ENCODE peak calls at places on chromosomes 6 and 20, in nine cellular contexts. F, R, A, Y, Q, I, T, M and E are unnamed samples.

GRCh38 chr6:43395822-43396221 is 26.4 kb upstream of the ZNF318 start:
- DNase-seq in Y (no peak), M (no peak), T (no peak), A (no peak), I (no peak), F (no peak), Q (no peak), R (peak; percentile 40), E (no peak)

GRCh38 chr6:37618916-37619605 is 78.6 kb downstream of the MDGA1 start:
- DNase-seq in A (no peak), F (no peak), R (no peak), M (no peak), T (no peak), Q (no peak), I (no peak), Y (no peak), E (no peak)

GRCh38 chr6:19692506-19693298 is 144.5 kb upstream of the ID4 start:
- DNase-seq in Y (no peak), I (no peak), A (no peak), T (no peak), Q (no peak), M (no peak), R (no peak), F (no peak), E (no peak)

GRCh38 chr20:1225263-1225728 is 548 bp upstream of the RAD21L1 start:
- DNase-seq in T (no peak), Q (no peak), F (no peak), R (peak; percentile 36), A (no peak), Y (no peak), M (no peak), I (no peak), E (no peak)

GRCh38 chr20:19777311-19777710 is 19.3 kb downstream of the RIN2 start:
- DNase-seq in Q (no peak), Y (no peak), F (no peak), T (no peak), I (no peak), M (no peak), A (no peak), R (no peak), E (no peak)

GRCh38 chr6:129719692-129720091 is 9.7 kb upstream of the ARHGAP18 start:
- DNase-seq in Y (no peak), Q (no peak), M (no peak), I (no peak), F (no peak), R (no peak), A (no peak), T (no peak), E (no peak)

GRCh38 chr20:36461600-36462439 is 79.5 kb upstream of the MYL9 start:
- DNase-seq in Y (peak; percentile 43), Q (peak; percentile 48), T (peak; percentile 62), M (peak; percentile 91), F (peak; percentile 71), R (peak; percentile 75), A (no peak), I (peak; percentile 61), E (peak; percentile 76)

GRCh38 chr20:1160496-1160895 is 24.3 kb downstream of the TMEM74B start:
- DNase-seq in Q (no peak), T (no peak), A (no peak), M (no peak), R (no peak), I (no peak), F (no peak), Y (no peak), E (no peak)

GRCh38 chr6:122033564-122034181 is 365.8 kb upstream of the HSF2 start:
- DNase-seq in R (no peak), Y (no peak), I (no peak), F (peak; percentile 36), M (no peak), Q (no peak), T (no peak), A (peak; percentile 18), E (no peak)

GRCh38 chr6:73610444-73611275 is 43.1 kb downstream of the SLC17A5 start:
- DNase-seq in I (no peak), Y (no peak), A (no peak), M (no peak), Q (no peak), R (no peak), F (no peak), T (no peak), E (no peak)

GRCh38 chr6:87806098-87806497 is 104.1 kb upstream of the AKIRIN2 start:
- DNase-seq in F (no peak), Q (no peak), R (no peak), T (no peak), M (no peak), I (no peak), A (no peak), Y (no peak), E (no peak)

GRCh38 chr6:43668151-43669028 is 19.2 kb downstream of the MRPS18A start:
- DNase-seq in M (peak; percentile 83), F (peak; percentile 79), I (peak; percentile 54), R (peak; percentile 78), A (peak; percentile 36), Q (peak; percentile 42), T (peak; percentile 38), Y (peak; percentile 69), E (peak; percentile 60)

GRCh38 chr20:32203556-32204484 is 3.7 kb downstream of the PLAGL2 start:
- DNase-seq in F (no peak), Q (no peak), R (no peak), A (no peak), T (no peak), Y (peak; percentile 63), M (no peak), I (peak; percentile 73), E (no peak)

GRCh38 chr6:138162947-138163569 is 1.3 kb downstream of the ARFGEF3 start:
- DNase-seq in F (no peak), M (no peak), T (no peak), Q (no peak), A (no peak), R (no peak), Y (no peak), I (no peak), E (no peak)

GRCh38 chr20:45343867-45344721 is 4.1 kb downstream of the SDC4 start:
- DNase-seq in A (no peak), F (peak; percentile 95), Y (peak; percentile 68), I (peak; percentile 83), T (no peak), Q (peak; percentile 64), R (peak; percentile 42), M (no peak), E (peak; percentile 76)
- TF ChIP-seq POLR2A in A (no peak), F (peak; percentile 96), Y (no peak), I (no peak), T (no peak), Q (no peak), R (peak; percentile 23), M (no peak), E (peak; percentile 94)

DNA sequence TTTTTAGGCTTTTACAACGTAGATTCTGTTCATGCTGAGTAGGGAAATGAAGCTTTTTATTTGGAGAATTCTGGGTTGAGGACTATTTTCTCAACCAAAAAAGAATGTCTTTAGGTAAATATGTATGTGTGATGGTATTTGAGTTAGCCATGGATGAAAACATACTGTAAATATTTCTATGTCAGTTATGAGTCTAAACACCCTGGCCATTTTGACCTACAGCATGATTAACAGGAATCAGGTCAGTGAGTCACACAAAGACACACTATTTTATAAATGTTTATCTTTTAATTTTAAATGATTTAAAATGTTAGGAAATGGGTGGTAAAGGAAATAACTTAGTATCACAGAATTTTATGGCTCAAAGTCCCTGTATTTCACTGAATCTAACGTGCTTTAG is 851.7 kb upstream of the MAP3K7 start:
- DNase-seq in Y (no peak), Q (no peak), A (no peak), T (no peak), R (no peak), F (no peak), M (no peak), I (no peak), E (no peak)
- H3K4me3 ChIP-seq in Y (no peak overlapping the region), Q (no peak overlapping the region), A (no peak overlapping the region), T (no peak overlapping the region), R (no peak overlapping the region), F (no peak overlapping the region), M (no peak overlapping the region), I (no peak overlapping the region), E (no peak overlapping the region)

GRCh38 chr6:104573372-104573771 is 286.3 kb downstream of the HACE1 start:
- DNase-seq in Q (no peak), Y (no peak), T (no peak), I (no peak), R (no peak), F (no peak), A (no peak), M (no peak), E (no peak)

GRCh38 chr6:104575536-104575935 is 284.2 kb downstream of the HACE1 start:
- DNase-seq in F (no peak), Y (no peak), Q (no peak), A (no peak), M (no peak), I (no peak), R (no peak), T (no peak), E (no peak)

GRCh38 chr6:104574135-104574750 is 285.5 kb downstream of the HACE1 start:
- DNase-seq in F (no peak), R (no peak), Y (no peak), A (no peak), I (no peak), Q (no peak), M (no peak), T (no peak), E (no peak)

DNA sequence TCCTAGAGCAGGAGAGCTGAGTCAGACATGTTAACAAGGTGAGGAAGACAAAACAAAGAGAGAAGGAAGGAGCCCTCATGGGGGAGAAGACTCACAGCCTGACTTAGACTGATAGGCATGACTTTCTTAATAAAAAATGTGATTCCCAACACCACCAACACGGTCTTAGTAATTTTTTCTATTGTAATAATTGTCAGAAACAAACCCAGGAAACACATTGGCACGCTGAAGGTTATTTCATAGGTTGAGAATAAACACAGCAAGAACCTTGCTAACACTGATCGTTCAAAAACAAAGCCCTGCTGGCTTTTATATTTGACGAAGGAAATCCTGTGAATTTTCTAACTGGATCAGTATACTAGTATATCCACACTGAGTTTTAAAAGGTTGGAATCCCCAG is 286.8 kb downstream of the HACE1 start:
- DNase-seq in I (no peak), T (no peak), M (no peak), F (no peak), Y (no peak), Q (no peak), A (no peak), R (no peak), E (no peak)
- TF ChIP-seq POLR2A in I (no peak), T (no peak), M (no peak), F (no peak), Y (no peak), Q (no peak), A (no peak), R (no peak), E (no peak)

DNA sequence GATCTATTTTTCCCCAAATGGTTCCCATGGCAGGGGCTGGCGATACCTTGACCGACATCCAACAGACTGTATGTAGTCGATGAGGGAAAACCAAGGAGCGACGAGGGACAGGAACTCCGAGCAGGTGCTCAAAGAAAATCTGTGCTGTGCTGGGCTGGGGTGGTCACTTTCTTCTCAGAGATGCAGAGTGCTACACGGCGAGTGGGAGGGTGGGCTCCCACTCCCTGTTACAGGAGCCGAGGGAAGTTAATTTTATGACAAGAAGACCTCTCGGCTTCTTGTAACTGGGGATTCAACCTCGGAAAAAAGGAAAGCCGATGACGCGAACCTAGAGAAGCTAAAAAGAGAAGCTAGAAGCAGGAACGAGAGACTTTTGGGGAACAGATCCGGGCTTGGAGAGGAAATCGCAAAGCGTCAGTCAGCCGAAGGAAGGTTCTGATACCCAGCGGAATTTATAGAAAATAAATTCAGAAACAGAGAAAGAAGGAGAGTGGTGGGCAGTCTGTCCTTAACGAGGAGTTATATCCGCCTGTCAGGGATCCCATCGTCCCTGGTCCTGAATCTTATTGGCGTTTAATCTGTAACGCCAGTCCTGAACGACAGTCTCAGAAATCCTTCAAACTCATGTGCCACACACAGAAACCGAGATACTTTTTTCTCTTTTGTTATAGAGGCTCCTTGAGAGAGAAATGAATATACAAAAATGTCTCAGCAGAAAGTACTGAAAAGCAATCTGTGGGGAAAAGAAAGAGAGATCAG is 84.6 kb upstream of the ZNF322 start:
- DNase-seq in I (no peak), R (no peak), Q (no peak), F (no peak), Y (no peak), A (peak; percentile 15), T (no peak), M (no peak), E (no peak)
- H3K4me3 ChIP-seq in I (no peak overlapping the region), R (no peak overlapping the region), Q (no peak overlapping the region), F (no peak overlapping the region), Y (no peak overlapping the region), A (peak overlapping the region; percentile 61), T (no peak overlapping the region), M (no peak overlapping the region), E (no peak overlapping the region)